ENCODE peak calls at places on chromosomes 2 and 18, in four cellular contexts. N is NB4, K is cardiac fibroblast, D is GM23338. W is an unnamed sample.

GRCh38 chr2:68428132-68428531 is 39.0 kb downstream of the FBXO48 start:
- DNase-seq in K (no peak), N (peak; percentile 45), D (no peak), W (peak; percentile 61)

GRCh38 chr2:161122772-161123530 is 37.3 kb upstream of the TANK start:
- DNase-seq in K (peak; percentile 93), D (peak; percentile 43), N (peak; percentile 80), W (peak; percentile 95)

GRCh38 chr18:74506405-74507119 is 10.4 kb downstream of the CNDP2 start:
- DNase-seq in D (no peak), N (no peak), K (no peak), W (peak; percentile 87)

GRCh38 chr2:149536649-149537048 is 50.9 kb downstream of the MMADHC start:
- DNase-seq in N (no peak), D (no peak), K (no peak), W (no peak)

GRCh38 chr2:33496150-33496549 is 19.7 kb downstream of the RASGRP3 start:
- DNase-seq in N (no peak), K (no peak), D (no peak), W (peak; percentile 47)

GRCh38 chr2:223416826-223417610 is 185.1 kb downstream of the SCG2 start:
- DNase-seq in K (peak; percentile 5), D (no peak), N (no peak), W (peak; percentile 2)

GRCh38 chr2:203934006-203934632 is 2.4 kb upstream of the ICOS start:
- DNase-seq in N (no peak), D (no peak), K (no peak), W (peak; percentile 13)

GRCh38 chr2:233413529-233414272 is 59.4 kb downstream of the DGKD start:
- DNase-seq in N (peak; percentile 32), D (no peak), K (peak; percentile 73), W (peak; percentile 40)

GRCh38 chr2:234437642-234438321 is 59.1 kb downstream of the ARL4C start:
- DNase-seq in K (no peak), D (no peak), N (no peak), W (no peak)

GRCh38 chr2:37638973-37639372 is 32.5 kb downstream of the CDC42EP3 start:
- DNase-seq in K (no peak), N (no peak), D (no peak), W (no peak)

GRCh38 chr2:888906-889566 is 61.6 kb upstream of the SNTG2 start:
- DNase-seq in D (no peak), K (no peak), N (no peak), W (no peak)

GRCh38 chr18:55763298-55763697 is 175.3 kb upstream of the TCF4 start:
- DNase-seq in K (peak; percentile 63), N (no peak), D (no peak), W (peak; percentile 52)

GRCh38 chr2:3461781-3462492 is 57.4 kb downstream of the ADI1 start:
- DNase-seq in K (peak; percentile 77), D (peak; percentile 76), N (peak; percentile 74), W (peak; percentile 82)

GRCh38 chr2:187552959-187553681 is 1.1 kb downstream of the TFPI start:
- DNase-seq in K (peak; percentile 90), N (no peak), D (no peak), W (peak; percentile 78)
- H3K4me3 ChIP-seq in K (peak overlapping the region; percentile 58), N (no peak overlapping the region), D (no peak overlapping the region), W (peak overlapping the region; percentile 68)

DNA sequence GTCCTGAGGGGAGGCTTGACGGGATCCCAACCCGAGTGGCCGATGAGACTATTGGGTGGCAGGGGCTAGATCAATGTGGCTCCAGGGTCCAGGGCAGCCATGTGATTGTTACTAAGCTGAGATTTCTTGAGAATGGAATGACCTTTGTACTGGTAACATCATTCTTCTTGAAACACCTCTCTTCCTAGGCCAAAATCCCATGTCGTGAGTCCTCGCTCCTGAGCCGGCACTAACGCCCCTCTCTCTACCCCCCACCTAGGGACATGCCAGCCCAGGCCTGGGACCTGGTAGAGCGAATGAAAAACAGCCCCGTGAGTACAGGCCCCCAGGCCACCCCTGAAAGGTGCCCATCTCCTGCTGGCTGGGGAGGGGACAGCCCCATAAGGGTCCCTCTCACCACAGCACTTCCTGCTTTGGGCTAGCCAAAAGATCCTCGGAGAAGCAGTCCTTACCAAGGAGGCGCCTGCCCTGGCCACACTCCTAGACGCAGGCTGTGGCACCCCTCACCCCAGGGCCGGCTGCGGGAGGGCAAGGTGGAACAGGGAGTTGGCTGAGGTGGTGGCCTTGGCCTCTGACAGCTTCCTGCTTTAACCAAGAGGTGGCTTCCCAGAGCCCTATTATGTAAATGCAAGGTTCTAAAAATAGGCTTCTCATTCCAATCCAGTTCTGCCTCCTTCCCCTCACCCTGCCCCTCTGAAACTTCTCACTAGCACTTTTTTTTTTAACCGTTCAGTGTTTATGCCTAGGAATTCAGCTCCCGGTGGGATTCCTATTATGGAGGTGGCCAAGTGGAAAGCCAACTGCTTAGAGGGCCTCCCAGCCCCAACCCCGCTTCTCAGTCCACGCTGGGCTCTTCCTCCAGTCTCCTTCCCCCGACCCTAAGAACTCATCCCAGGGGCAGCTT is 126.6 kb upstream of the PPP1CB start:
- DNase-seq in D (peak; percentile 44), K (peak; percentile 53), N (peak; percentile 75), W (peak; percentile 87)
- H3K4me3 ChIP-seq in D (peak overlapping the region; percentile 15), K (no peak overlapping the region), N (no peak overlapping the region), W (no peak overlapping the region)

GRCh38 chr2:73895473-73895872 is 2.7 kb downstream of the ACTG2 start:
- DNase-seq in K (no peak), N (no peak), D (no peak), W (no peak)
- H3K4me3 ChIP-seq in K (no peak overlapping the region), N (no peak overlapping the region), D (no peak overlapping the region), W (no peak overlapping the region)

GRCh38 chr2:237688081-237688480 is 60.7 kb downstream of the LRRFIP1 start:
- DNase-seq in K (no peak), N (no peak), D (no peak), W (no peak)

GRCh38 chr2:237685408-237685807 is 58.0 kb downstream of the LRRFIP1 start:
- DNase-seq in D (peak; percentile 78), N (no peak), K (peak; percentile 52), W (peak; percentile 58)

GRCh38 chr2:237686659-237687136 is 59.3 kb downstream of the LRRFIP1 start:
- DNase-seq in K (peak; percentile 87), N (peak; percentile 41), D (peak; percentile 56), W (peak; percentile 45)

GRCh38 chr2:237689569-237690131 is 62.3 kb downstream of the LRRFIP1 start:
- DNase-seq in N (no peak), D (no peak), K (no peak), W (no peak)

DNA sequence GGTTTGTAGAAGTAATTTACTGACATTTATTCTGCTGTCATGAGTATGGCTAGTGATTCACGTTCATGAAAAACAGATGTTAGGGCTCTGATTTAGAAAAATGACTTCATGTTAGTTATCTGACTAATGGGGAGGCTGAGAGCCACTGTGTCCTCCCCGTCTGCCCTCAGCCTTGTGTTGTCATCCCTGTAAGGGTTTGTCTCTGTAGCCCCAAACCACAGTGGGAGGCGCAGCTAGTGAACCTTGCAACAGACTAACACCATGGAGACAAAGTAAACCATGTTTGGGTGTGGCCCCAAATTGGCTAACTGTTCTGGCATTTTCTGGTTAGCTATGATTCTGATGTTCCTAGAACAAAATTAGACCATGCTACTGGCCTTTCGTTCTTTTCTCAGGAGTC is 60.3 kb downstream of the LRRFIP1 start:
- DNase-seq in N (peak; percentile 97), K (peak; percentile 100), D (no peak), W (peak; percentile 98)
- H3K4me3 ChIP-seq in N (no peak overlapping the region), K (no peak overlapping the region), D (no peak overlapping the region), W (no peak overlapping the region)

DNA sequence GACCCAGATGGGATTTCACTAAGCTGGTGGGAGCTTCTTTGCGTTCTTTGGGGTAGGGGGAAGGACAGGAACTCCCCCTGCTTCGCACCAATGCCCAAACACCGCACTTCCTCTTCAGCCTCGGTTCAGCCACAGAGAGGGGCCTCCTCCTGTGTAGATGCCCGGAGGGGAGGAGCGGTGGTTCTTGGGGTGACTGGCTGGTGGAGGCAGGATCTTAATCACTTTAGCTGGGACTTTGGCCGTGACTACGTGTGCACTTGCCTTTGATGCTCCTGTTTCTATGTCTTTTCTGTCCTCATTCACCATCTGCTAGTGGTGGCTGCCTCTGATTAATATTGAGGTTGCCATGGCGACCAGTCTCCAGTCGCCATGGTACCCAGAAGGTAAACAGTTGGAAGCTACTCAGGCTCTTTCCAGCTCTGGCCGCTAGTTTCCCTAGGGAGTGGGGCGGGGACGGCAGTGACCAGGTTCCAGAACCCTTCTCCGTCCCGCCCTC is 1.9 kb downstream of the CNGA3 start:
- DNase-seq in N (peak; percentile 22), D (peak; percentile 86), K (peak; percentile 6), W (no peak)
- H3K4me3 ChIP-seq in N (no peak overlapping the region), D (peak overlapping the region; percentile 66), K (no peak overlapping the region), W (no peak overlapping the region)

DNA sequence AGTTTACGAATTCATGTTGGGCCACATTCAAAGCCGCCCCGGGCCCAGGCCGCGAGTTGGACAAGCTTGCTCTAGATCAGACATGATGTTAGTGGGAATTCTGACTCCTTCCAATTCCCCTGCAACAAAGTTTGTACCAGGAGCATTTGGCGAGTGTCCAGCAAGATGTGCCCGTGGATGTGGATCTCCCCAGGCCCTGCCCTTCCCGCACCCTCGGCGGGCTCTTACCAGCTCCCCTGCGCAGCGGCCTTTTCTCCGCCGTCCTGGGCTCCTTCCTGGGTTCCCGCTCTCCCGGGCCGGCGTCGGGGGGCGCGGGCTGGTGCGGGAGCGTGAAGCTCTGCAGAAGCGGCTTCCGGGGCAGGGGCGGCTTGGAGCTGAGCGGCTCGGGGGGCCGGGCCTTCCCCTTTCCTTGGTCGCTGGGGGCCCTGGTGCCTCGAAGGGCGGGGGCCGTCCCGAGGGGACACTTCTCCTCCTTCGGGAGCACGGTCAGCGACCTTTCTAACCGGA is 90.8 kb upstream of the MGAT4A start:
- DNase-seq in D (no peak), N (no peak), K (no peak), W (no peak)
- H3K4me3 ChIP-seq in D (no peak overlapping the region), N (no peak overlapping the region), K (no peak overlapping the region), W (no peak overlapping the region)

GRCh38 chr2:217090884-217091283 is 231.0 kb upstream of the TNP1 start:
- DNase-seq in D (no peak), K (no peak), N (no peak), W (no peak)
- H3K4me3 ChIP-seq in D (no peak overlapping the region), K (no peak overlapping the region), N (no peak overlapping the region), W (no peak overlapping the region)

GRCh38 chr2:6931753-6932152 is 14.5 kb downstream of the RNF144A start:
- DNase-seq in K (no peak), D (no peak), N (no peak), W (no peak)
- H3K4me3 ChIP-seq in K (no peak overlapping the region), D (no peak overlapping the region), N (no peak overlapping the region), W (no peak overlapping the region)

DNA sequence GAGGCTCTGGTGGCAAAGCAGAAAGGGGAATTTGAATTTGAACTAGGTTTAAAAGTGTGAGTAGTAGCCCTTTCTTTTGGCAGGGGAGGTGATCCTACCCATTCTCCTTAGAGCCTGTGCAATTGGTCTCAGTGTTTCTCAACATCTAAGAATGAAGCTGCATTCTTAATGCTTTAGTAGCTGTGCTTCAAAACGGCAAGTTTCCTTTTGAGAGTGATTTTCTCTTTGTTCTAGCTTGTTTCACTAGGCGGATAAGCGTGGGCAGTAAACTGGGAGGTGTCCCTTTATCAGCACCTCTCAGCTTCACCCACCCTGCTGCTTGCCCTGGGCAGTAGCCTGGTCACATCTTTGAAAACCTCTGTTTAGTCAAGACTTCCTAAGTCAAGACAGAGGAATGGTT is 6.7 kb downstream of the CRIM1 start:
- DNase-seq in D (no peak), N (no peak), K (peak; percentile 91), W (peak; percentile 78)
- H3K4me3 ChIP-seq in D (no peak overlapping the region), N (no peak overlapping the region), K (no peak overlapping the region), W (no peak overlapping the region)

W was measured in choroid plexus epithelial cell.